ENCODE peak calls at places on chromosome 6, in nine cellular contexts. H is suprapubic skin, Z is transverse colon, N is upper lobe of left lung, L is esophagus muscularis mucosa, E is H1, C is tibial nerve, Y is K562, D is sigmoid colon. J is an unnamed sample.

GRCh38 chr6:85674604-85675003 is 31.9 kb upstream of the SYNCRIP start:
- DNase-seq in Y (no peak), C (no peak), Z (no peak), H (no peak), L (no peak), D (no peak), E (no peak), N (no peak), J (no peak)

GRCh38 chr6:28940294-28940858 is 16.6 kb upstream of the TRIM27 start:
- DNase-seq in E (peak; percentile 50), L (no peak), Y (peak; percentile 55), C (no peak), H (no peak), N (peak; percentile 53), D (peak; percentile 71), Z (peak; percentile 41), J (peak; percentile 59)

GRCh38 chr6:12791371-12791770 is 74.8 kb downstream of the PHACTR1 start:
- DNase-seq in D (no peak), N (no peak), Y (no peak), E (no peak), L (no peak), H (no peak), C (no peak), Z (no peak), J (no peak)

GRCh38 chr6:41939848-41940758 is 1.5 kb downstream of the CCND3 start:
- DNase-seq in L (no peak), C (no peak), E (no peak), N (peak; percentile 38), H (no peak), D (peak; percentile 70), Y (peak; percentile 59), Z (peak; percentile 77), J (no peak)

GRCh38 chr6:81093046-81093445 is 659.4 kb downstream of the TENT5A start:
- DNase-seq in Y (no peak), C (no peak), H (no peak), D (no peak), N (no peak), E (no peak), Z (no peak), L (no peak), J (no peak)

GRCh38 chr6:41887355-41887754 is 7.8 kb downstream of the USP49 start:
- DNase-seq in L (no peak), N (no peak), Y (no peak), Z (no peak), H (no peak), E (no peak), C (no peak), D (no peak), J (no peak)

GRCh38 chr6:84062519-84063154 is 29.1 kb downstream of the MRAP2 start:
- DNase-seq in L (no peak), C (no peak), Y (peak; percentile 83), H (no peak), N (no peak), E (no peak), D (no peak), Z (no peak), J (no peak)

GRCh38 chr6:33914519-33915120 is 110.8 kb upstream of the MLN start:
- DNase-seq in D (no peak), Y (no peak), C (no peak), L (no peak), E (no peak), Z (peak; percentile 29), N (no peak), H (no peak), J (no peak)

GRCh38 chr6:120774275-120774674 is 560.0 kb downstream of the TBC1D32 start:
- DNase-seq in Z (no peak), L (no peak), H (no peak), N (no peak), Y (no peak), C (no peak), D (no peak), E (no peak), J (no peak)

GRCh38 chr6:10534418-10534760 is 13.2 kb downstream of the GCNT2 start:
- DNase-seq in N (no peak), L (no peak), H (no peak), Z (no peak), E (no peak), C (no peak), Y (no peak), D (no peak), J (no peak)

GRCh38 chr6:10529231-10529801 is 8.2 kb downstream of the GCNT2 start:
- DNase-seq in Z (no peak), H (no peak), Y (no peak), L (no peak), D (no peak), N (peak; percentile 77), C (no peak), E (no peak), J (no peak)

GRCh38 chr6:10531513-10531912 is 10.4 kb downstream of the GCNT2 start:
- DNase-seq in H (no peak), L (no peak), E (no peak), Z (no peak), D (no peak), Y (no peak), N (no peak), C (no peak), J (no peak)

GRCh38 chr6:10532392-10532791 is 11.2 kb downstream of the GCNT2 start:
- DNase-seq in D (no peak), H (no peak), Y (no peak), E (no peak), Z (no peak), C (no peak), N (no peak), L (no peak), J (no peak)

DNA sequence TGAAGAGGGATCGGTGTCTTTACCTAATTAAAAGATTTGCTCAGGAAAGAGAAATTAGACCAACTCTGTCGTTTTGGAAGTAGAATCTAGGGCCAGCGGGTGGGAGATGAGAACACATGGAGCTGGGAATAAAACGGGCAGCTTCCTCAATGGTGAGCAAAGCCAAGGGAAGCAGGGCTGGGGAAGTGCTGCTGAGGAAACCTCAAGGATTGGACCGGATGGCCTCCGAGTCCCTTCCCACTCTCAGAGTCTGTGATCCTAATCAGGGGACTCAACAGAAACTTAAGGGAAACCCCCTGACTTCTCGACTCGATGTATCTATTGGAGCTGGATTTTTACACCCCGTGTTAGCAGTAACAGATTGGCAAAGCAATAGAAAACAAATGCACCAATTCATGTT is 10.8 kb downstream of the GCNT2 start:
- DNase-seq in D (no peak), N (peak; percentile 31), C (no peak), E (no peak), Z (no peak), L (no peak), Y (no peak), H (no peak), J (no peak)
- H3K4me1 ChIP-seq in D (peaks cover 5% of the 10 kb centered on the region), N (peaks cover 52% of the 10 kb centered on the region), C (no peaks in the 10 kb centered on the region), E (peaks cover 8% of the 10 kb centered on the region), Z (peaks cover 11% of the 10 kb centered on the region), L (peaks cover 12% of the 10 kb centered on the region), Y (no peaks in the 10 kb centered on the region), H (peaks cover 7% of the 10 kb centered on the region), J (no peaks in the 10 kb centered on the region)

GRCh38 chr6:150599199-150600002 is at the start of gene PLEKHG1:
- DNase-seq in E (peak; percentile 25), Z (peak; percentile 89), D (peak; percentile 85), N (peak; percentile 77), H (peak; percentile 84), Y (peak; percentile 32), L (no peak), C (peak; percentile 36), J (peak; percentile 59)
- H3K27me3 ChIP-seq in E (peaks cover 28% of the 10 kb centered on the region), Z (no peaks in the 10 kb centered on the region), D (no peaks in the 10 kb centered on the region), N (no peaks in the 10 kb centered on the region), H (peaks cover 6% of the 10 kb centered on the region), Y (peaks cover 56% of the 10 kb centered on the region), L (no peaks in the 10 kb centered on the region), C (no peaks in the 10 kb centered on the region), J (no peaks in the 10 kb centered on the region)

DNA sequence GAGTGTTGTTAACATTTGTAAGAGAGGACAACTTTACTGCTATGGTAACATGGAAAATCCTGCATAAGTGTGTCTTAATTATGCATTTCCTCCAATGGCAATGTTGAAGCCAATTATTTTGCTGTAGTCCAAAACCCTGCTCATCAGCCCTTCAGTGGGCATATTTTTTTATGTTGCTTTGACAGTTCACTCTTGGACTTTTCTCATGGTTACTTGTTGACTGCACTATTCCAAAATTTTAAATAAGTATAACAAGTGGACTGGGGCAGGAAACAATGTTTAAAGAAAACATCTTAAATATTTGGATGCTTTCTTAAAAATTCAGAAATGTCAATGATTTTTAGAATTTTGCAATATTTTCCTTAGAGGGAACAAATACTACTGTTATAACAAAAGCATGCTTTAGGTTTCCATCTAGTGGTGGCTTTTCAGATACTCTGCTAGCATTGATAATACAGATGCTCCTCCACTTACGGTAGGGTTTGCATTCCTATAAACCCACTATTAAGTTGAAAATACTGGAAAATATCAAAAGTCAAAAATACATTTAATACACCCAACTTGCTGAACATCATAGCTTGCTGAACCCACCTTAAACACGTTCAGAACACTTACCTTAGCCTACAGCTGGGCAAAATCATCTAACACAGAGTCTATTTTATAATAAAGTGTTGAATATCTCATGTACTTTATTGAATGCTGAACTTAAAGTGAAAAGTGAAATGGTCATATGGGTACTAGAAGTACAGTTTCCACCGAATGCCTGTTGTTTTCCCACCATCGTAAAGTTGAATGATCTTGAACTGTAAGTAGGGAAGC is 86.4 kb downstream of the ADGRG6 start:
- DNase-seq in E (no peak), D (no peak), Y (no peak), N (no peak), L (no peak), C (no peak), Z (no peak), H (no peak), J (no peak)
- TF ChIP-seq EP300 in E (no peak), D (no peak), Y (no peak), N (no peak), L (no peak), C (no peak), Z (no peak), H (no peak), J (no peak)

GRCh38 chr6:27143474-27144026 is 104.0 kb upstream of the PRSS16 start:
- DNase-seq in L (no peak), H (no peak), N (no peak), D (no peak), Z (no peak), C (no peak), Y (no peak), E (no peak), J (no peak)

GRCh38 chr6:27139753-27140522 is 107.6 kb upstream of the PRSS16 start:
- DNase-seq in D (no peak), Z (peak; percentile 26), L (no peak), E (no peak), H (no peak), N (no peak), C (no peak), Y (peak; percentile 31), J (no peak)

GRCh38 chr6:27141472-27142015 is 106.0 kb upstream of the PRSS16 start:
- DNase-seq in L (no peak), Z (no peak), N (no peak), C (no peak), H (no peak), D (no peak), Y (no peak), E (no peak), J (no peak)

GRCh38 chr6:27138837-27139752 is 108.4 kb upstream of the PRSS16 start:
- DNase-seq in Y (peak; percentile 48), L (no peak), C (no peak), H (no peak), E (peak; percentile 91), Z (peak; percentile 80), D (peak; percentile 69), N (peak; percentile 51), J (no peak)

DNA sequence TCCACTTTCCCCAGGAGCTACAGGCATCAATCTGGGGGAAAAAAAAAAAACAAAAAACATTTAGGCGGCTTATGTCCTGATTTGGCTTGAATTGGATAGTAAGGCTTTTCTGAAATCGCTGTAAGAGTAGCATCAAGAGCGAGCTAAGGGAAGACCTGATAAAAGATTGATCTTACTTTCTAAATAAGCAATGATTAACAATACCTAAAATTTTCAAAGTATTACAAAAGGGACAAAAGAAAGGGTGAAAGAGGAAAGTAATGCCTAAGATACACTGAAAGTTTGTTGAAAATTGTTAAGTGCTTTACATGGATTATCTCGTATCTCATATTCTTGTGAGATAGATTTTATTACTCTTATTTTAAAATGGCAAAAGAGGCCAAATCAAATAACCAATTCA is 106.5 kb upstream of the PRSS16 start:
- DNase-seq in C (no peak), Z (no peak), L (no peak), D (no peak), H (no peak), E (no peak), N (no peak), Y (no peak), J (no peak)
- H3K4me1 ChIP-seq in C (peaks cover 14% of the 10 kb centered on the region), Z (peaks cover 24% of the 10 kb centered on the region), L (peaks cover 30% of the 10 kb centered on the region), D (peaks cover 30% of the 10 kb centered on the region), H (peaks cover 30% of the 10 kb centered on the region), E (peaks cover 2% of the 10 kb centered on the region), N (peaks cover 19% of the 10 kb centered on the region), Y (peaks cover 17% of the 10 kb centered on the region), J (peaks cover 11% of the 10 kb centered on the region)

J was measured in ovary.